ENCODE peak calls at places on chromosomes 7 and 10, in nine cellular contexts. K is cardiac muscle cell, X is mucosa of descending colon, F is mesendoderm, P is GM23248, M is tibial artery, H is left lung, O is heart right ventricle, L is kidney. V is an unnamed sample. For H3K4me1, the result is how much of the 10 kb centered on the place peaks cover.

GRCh38 chr10:58512470-58513188 is at the start of gene BICC1:
- DNase-seq in M (peak), L (peak), O (peak), H (peak), K (peak), P (peak), X (no peak), F (peak), V (peak)

GRCh38 chr10:57696641-57697040 is 571.1 kb downstream of the IPMK start:
- DNase-seq in F (no peak), L (no peak), M (no peak), H (no peak), X (no peak), O (no peak), K (peak), P (peak), V (no peak)

GRCh38 chr7:10973942-10974716 is 457 bp downstream of the PHF14 start:
- DNase-seq in L (peak), P (peak), M (no peak), K (peak), F (peak), O (no peak), X (peak), H (no peak), V (peak)

GRCh38 chr10:84424731-84425165 is 96.4 kb downstream of the CCSER2 start:
- DNase-seq in M (peak), H (peak), O (peak), F (peak), L (peak), K (peak), P (peak), X (peak), V (no peak)

GRCh38 chr10:99598781-99599481 is 21.3 kb downstream of the SLC25A28 start:
- DNase-seq in X (no peak), P (peak), K (no peak), H (no peak), O (no peak), F (peak), L (no peak), M (no peak), V (no peak)

GRCh38 chr7:102993532-102994029 is 80.8 kb downstream of the LRRC17 start:
- DNase-seq in K (peak), M (no peak), P (peak), O (no peak), X (no peak), H (no peak), F (no peak), L (no peak), V (no peak)

GRCh38 chr7:135369405-135369804 is 135.8 kb downstream of the STRA8 start:
- DNase-seq in F (no peak), K (no peak), L (no peak), O (no peak), P (no peak), M (no peak), H (no peak), X (no peak), V (no peak)

GRCh38 chr7:137547477-137547876 is 203.9 kb upstream of the PTN start:
- DNase-seq in F (no peak), H (no peak), L (no peak), M (no peak), K (no peak), P (peak), X (no peak), O (no peak), V (no peak)

GRCh38 chr7:36526720-36527548 is 137.3 kb downstream of the ANLN start:
- DNase-seq in O (no peak), M (no peak), L (no peak), K (peak), H (no peak), F (peak), P (peak), X (no peak), V (no peak)

GRCh38 chr7:35004531-35005096 is 32.7 kb downstream of the DPY19L1 start:
- DNase-seq in P (peak), O (no peak), X (no peak), H (no peak), F (no peak), M (no peak), L (no peak), K (no peak), V (no peak)

GRCh38 chr7:101273126-101273525 is 28.2 kb upstream of the FIS1 start:
- DNase-seq in F (no peak), X (no peak), L (no peak), K (no peak), P (no peak), H (no peak), M (no peak), O (no peak), V (no peak)

GRCh38 chr10:88152720-88153119 is 289.3 kb downstream of the PTEN start:
- DNase-seq in O (no peak), H (no peak), F (peak), X (no peak), P (peak), M (no peak), L (no peak), K (peak), V (no peak)

GRCh38 chr7:1969459-1970284 is 263.1 kb downstream of the MAD1L1 start:
- DNase-seq in F (no peak), M (peak), X (peak), L (peak), P (no peak), K (no peak), O (no peak), H (peak), V (no peak)

GRCh38 chr7:99782012-99782953 is 1.7 kb downstream of the CYP3A4 start:
- DNase-seq in P (no peak), K (no peak), M (no peak), H (no peak), O (no peak), L (no peak), X (no peak), F (no peak), V (no peak)

GRCh38 chr7:99780588-99780987 is 3.4 kb downstream of the CYP3A4 start:
- DNase-seq in K (no peak), L (no peak), O (no peak), F (no peak), P (no peak), X (no peak), M (no peak), H (no peak), V (no peak)

GRCh38 chr7:99779949-99780348 is 4.0 kb downstream of the CYP3A4 start:
- DNase-seq in L (no peak), X (no peak), H (no peak), M (no peak), F (no peak), P (no peak), O (no peak), K (no peak), V (no peak)

GRCh38 chr7:99786726-99787300 is 2.8 kb upstream of the CYP3A4 start:
- DNase-seq in X (no peak), P (no peak), H (no peak), O (no peak), K (no peak), L (no peak), F (no peak), M (no peak), V (no peak)

GRCh38 chr7:99784007-99784406 is at the start of gene CYP3A4:
- DNase-seq in F (no peak), P (peak), K (no peak), M (no peak), L (no peak), X (no peak), H (no peak), O (no peak), V (no peak)
- H3K4me1 ChIP-seq in F (under half), P (under half), K (under half), M (under half), L (under half), X (under half), H (under half), O (under half), V (under half)

GRCh38 chr7:55305130-55305529 is 60.0 kb upstream of the LANCL2 start:
- DNase-seq in L (no peak), O (no peak), M (no peak), F (no peak), P (no peak), H (no peak), X (no peak), K (no peak), V (no peak)
- H3K4me1 ChIP-seq in L (under half), O (under half), M (under half), F (under half), P (under half), H (under half), X (under half), K (under half), V (under half)

DNA sequence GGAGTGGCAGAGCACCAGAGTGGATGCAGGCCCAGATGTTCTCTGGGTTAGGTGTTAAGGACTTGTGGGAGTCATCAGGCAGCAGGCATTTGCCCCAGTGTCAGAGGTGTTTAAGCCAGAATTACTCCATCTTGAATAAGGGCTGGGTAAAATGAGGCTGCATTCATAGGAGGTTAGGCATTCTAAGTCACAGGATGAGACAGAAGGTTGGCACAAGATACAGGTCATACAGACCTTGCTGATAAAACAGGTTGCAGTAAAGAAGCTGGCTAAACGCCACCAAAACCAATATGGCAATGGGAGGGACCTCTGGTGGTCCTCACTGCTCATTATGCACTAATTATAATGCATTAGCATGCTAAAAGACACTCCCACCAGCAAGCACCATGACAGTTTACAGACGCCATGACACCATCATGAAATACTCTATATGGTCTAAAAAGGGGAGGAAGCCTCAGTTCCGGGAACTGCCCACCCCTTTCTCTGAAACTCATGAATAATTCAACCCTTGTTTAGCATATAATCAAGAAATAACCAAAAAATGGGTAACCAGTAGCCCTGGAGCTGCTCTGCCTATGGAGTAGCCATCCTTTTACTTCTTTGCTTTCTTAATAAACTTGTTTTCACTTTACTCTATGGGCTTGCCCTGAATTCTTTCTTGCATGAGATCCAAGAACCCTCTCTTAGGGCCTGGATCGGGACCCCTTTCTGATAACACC is 882 bp upstream of the LRRC61 start:
- DNase-seq in H (no peak), M (no peak), X (no peak), O (no peak), K (no peak), F (no peak), L (no peak), P (no peak), V (no peak)
- H3K4me1 ChIP-seq in H (under half), M (under half), X (under half), O (under half), K (under half), F (under half), L (under half), P (under half), V (under half)

DNA sequence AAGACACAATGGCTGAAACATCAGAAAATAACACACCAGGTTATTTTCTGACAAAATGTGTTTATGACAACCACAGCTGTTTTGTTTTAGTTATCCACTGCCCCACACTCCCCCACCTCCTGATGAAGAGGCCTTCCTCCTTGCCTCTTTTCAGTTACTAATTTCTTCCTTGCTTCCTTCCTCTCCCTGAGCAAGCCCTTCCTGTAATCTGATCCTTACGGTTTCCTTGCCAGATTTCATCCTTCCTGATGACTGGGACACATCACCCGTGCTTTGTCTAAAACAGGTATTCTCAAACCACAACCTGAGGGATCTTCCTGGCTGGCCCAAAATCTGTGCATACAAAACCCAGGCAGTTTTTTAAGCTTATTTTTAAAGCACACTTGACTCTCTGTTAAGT is 39.4 kb downstream of the CHST15 start:
- DNase-seq in K (peak), H (no peak), P (no peak), M (no peak), F (peak), L (no peak), X (no peak), O (no peak), V (no peak)
- H3K4me1 ChIP-seq in K (under half), H (under half), P (under half), M (under half), F (under half), L (under half), X (under half), O (under half), V (under half)

GRCh38 chr7:122137291-122138077 is 6.6 kb downstream of the AASS start:
- DNase-seq in M (no peak), H (no peak), K (peak), O (no peak), X (no peak), L (no peak), F (peak), P (peak), V (no peak)
- H3K4me1 ChIP-seq in M (under half), H (under half), K (under half), O (under half), X (under half), L (under half), F (under half), P (under half), V (under half)

DNA sequence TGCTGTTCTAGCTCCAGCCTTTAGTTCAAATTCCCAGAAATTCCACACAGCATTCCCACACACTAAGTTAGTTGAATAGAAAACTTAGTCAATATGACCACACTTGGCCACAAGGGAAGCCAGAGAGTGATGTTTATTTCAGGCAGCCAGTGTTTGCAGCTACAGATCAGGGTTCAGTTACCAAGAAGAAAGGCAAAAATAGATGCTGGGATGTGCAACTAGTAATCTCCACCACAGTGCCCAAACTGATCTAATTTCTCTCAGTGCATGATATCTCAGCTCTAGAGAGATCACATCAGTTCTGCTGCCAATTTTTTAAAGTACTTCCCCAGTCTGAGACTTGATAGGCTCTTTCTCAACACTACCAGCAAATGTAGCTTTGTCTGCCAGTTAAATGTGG is 17.6 kb downstream of the SLF2 start:
- DNase-seq in P (peak), M (no peak), H (no peak), K (no peak), O (no peak), L (no peak), X (no peak), F (peak), V (no peak)
- H3K4me1 ChIP-seq in P (under half), M (under half), H (under half), K (under half), O (under half), L (under half), X (under half), F (under half), V (under half)

V was measured in H9.